ENCODE peak calls at places on chromosome 11, in seven cellular contexts. One of them, this sample, is unnamed.
A peak's percentile ranks its signal among the peaks of the same experiment; 100 is the strongest.

GRCh38 chr11:62020661-62021060 is 53.2 kb upstream of the FTH1 start:
- DNase-seq in HCT116: no peak
- DNase-seq in H1: no peak
- DNase-seq in Karpas-422: no peak
- DNase-seq in endothelial cell of umbilical vein: no peak
- DNase-seq in neuronal stem cell: no peak
- DNase-seq in H9: no peak
- DNase-seq in this sample: no peak

GRCh38 chr11:30585892-30586250 is 282 bp downstream of the MPPED2 start:
- DNase-seq in Karpas-422: no peak
- DNase-seq in H1: no peak
- DNase-seq in HCT116: no peak
- DNase-seq in neuronal stem cell: no peak
- DNase-seq in endothelial cell of umbilical vein: no peak
- DNase-seq in H9: peak; percentile 51
- DNase-seq in this sample: no peak

GRCh38 chr11:43930868-43931716 is 11.3 kb upstream of the C11orf96 start:
- DNase-seq in endothelial cell of umbilical vein: peak; percentile 58
- DNase-seq in H1: no peak
- DNase-seq in Karpas-422: no peak
- DNase-seq in neuronal stem cell: no peak
- DNase-seq in H9: no peak
- DNase-seq in HCT116: no peak
- DNase-seq in this sample: no peak

GRCh38 chr11:25377466-25377865 is 880.6 kb downstream of the LUZP2 start:
- DNase-seq in H9: no peak
- DNase-seq in HCT116: no peak
- DNase-seq in endothelial cell of umbilical vein: no peak
- DNase-seq in H1: no peak
- DNase-seq in neuronal stem cell: no peak
- DNase-seq in Karpas-422: no peak
- DNase-seq in this sample: no peak

GRCh38 chr11:105168457-105168856 is 28.9 kb upstream of the CARD18 start:
- DNase-seq in endothelial cell of umbilical vein: no peak
- DNase-seq in H1: no peak
- DNase-seq in H9: no peak
- DNase-seq in HCT116: no peak
- DNase-seq in Karpas-422: no peak
- DNase-seq in neuronal stem cell: no peak
- DNase-seq in this sample: no peak

GRCh38 chr11:65868076-65868667 is 4.4 kb downstream of the EFEMP2 start:
- DNase-seq in Karpas-422: peak; percentile 71
- DNase-seq in H1: no peak
- DNase-seq in HCT116: no peak
- DNase-seq in endothelial cell of umbilical vein: no peak
- DNase-seq in H9: peak; percentile 75
- DNase-seq in neuronal stem cell: peak; percentile 62
- DNase-seq in this sample: no peak

GRCh38 chr11:4991066-4991465 is 3.6 kb upstream of the OR51L1 start:
- DNase-seq in H9: no peak
- DNase-seq in neuronal stem cell: no peak
- DNase-seq in HCT116: no peak
- DNase-seq in endothelial cell of umbilical vein: no peak
- DNase-seq in H1: no peak
- DNase-seq in Karpas-422: peak; percentile 65
- DNase-seq in this sample: no peak

GRCh38 chr11:83033972-83034672 is 37.6 kb downstream of the RAB30 start:
- DNase-seq in HCT116: no peak
- DNase-seq in H9: no peak
- DNase-seq in H1: no peak
- DNase-seq in endothelial cell of umbilical vein: peak; percentile 47
- DNase-seq in Karpas-422: no peak
- DNase-seq in neuronal stem cell: no peak
- DNase-seq in this sample: no peak

GRCh38 chr11:128579790-128580504 is 7.4 kb downstream of the ETS1 start:
- DNase-seq in H9: no peak
- DNase-seq in neuronal stem cell: no peak
- DNase-seq in HCT116: no peak
- DNase-seq in endothelial cell of umbilical vein: no peak
- DNase-seq in Karpas-422: no peak
- DNase-seq in H1: no peak
- DNase-seq in this sample: no peak

GRCh38 chr11:69075421-69076128 is 26.8 kb downstream of the TPCN2 start:
- DNase-seq in HCT116: peak; percentile 82
- DNase-seq in neuronal stem cell: no peak
- DNase-seq in H9: no peak
- DNase-seq in Karpas-422: no peak
- DNase-seq in endothelial cell of umbilical vein: no peak
- DNase-seq in H1: no peak
- DNase-seq in this sample: no peak

GRCh38 chr11:70729949-70730348 is 331.6 kb downstream of the CTTN start:
- DNase-seq in Karpas-422: no peak
- DNase-seq in HCT116: no peak
- DNase-seq in H1: no peak
- DNase-seq in endothelial cell of umbilical vein: no peak
- DNase-seq in neuronal stem cell: no peak
- DNase-seq in H9: no peak
- DNase-seq in this sample: no peak

GRCh38 chr11:10770626-10771254 is 19.7 kb downstream of the CTR9 start:
- DNase-seq in Karpas-422: peak; percentile 76
- DNase-seq in HCT116: peak; percentile 29
- DNase-seq in H1: no peak
- DNase-seq in endothelial cell of umbilical vein: peak; percentile 71
- DNase-seq in neuronal stem cell: peak; percentile 20
- DNase-seq in H9: no peak
- DNase-seq in this sample: peak; percentile 58

GRCh38 chr11:93054881-93055280 is 85.4 kb downstream of the MTNR1B start:
- DNase-seq in HCT116: peak; percentile 97
- DNase-seq in endothelial cell of umbilical vein: peak; percentile 59
- DNase-seq in Karpas-422: no peak
- DNase-seq in H1: no peak
- DNase-seq in neuronal stem cell: no peak
- DNase-seq in H9: no peak
- DNase-seq in this sample: no peak

GRCh38 chr11:31340903-31341572 is 28.5 kb downstream of the DCDC1 start:
- DNase-seq in Karpas-422: peak; percentile 69
- DNase-seq in H9: peak; percentile 31
- DNase-seq in HCT116: peak; percentile 26
- DNase-seq in neuronal stem cell: no peak
- DNase-seq in H1: peak; percentile 1
- DNase-seq in endothelial cell of umbilical vein: peak; percentile 43
- DNase-seq in this sample: peak; percentile 24

GRCh38 chr11:69382131-69383128 is 88.5 kb downstream of the MYEOV start:
- DNase-seq in neuronal stem cell: no peak
- DNase-seq in endothelial cell of umbilical vein: no peak
- DNase-seq in H9: peak; percentile 41
- DNase-seq in HCT116: peak; percentile 70
- DNase-seq in Karpas-422: peak; percentile 94
- DNase-seq in H1: no peak
- DNase-seq in this sample: peak; percentile 82

GRCh38 chr11:103703437-103703836 is 333.0 kb upstream of the DDI1 start:
- DNase-seq in H9: no peak
- DNase-seq in endothelial cell of umbilical vein: peak; percentile 47
- DNase-seq in neuronal stem cell: no peak
- DNase-seq in H1: no peak
- DNase-seq in Karpas-422: no peak
- DNase-seq in HCT116: no peak
- DNase-seq in this sample: no peak
- H2AFZ ChIP-seq in H9: no peak overlapping the region
- H2AFZ ChIP-seq in endothelial cell of umbilical vein: no peak overlapping the region
- H2AFZ ChIP-seq in neuronal stem cell: peak overlapping the region; percentile 2
- H2AFZ ChIP-seq in H1: no peak overlapping the region
- H2AFZ ChIP-seq in Karpas-422: no peak overlapping the region
- H2AFZ ChIP-seq in HCT116: no peak overlapping the region
- H2AFZ ChIP-seq in this sample: no peak overlapping the region

DNA sequence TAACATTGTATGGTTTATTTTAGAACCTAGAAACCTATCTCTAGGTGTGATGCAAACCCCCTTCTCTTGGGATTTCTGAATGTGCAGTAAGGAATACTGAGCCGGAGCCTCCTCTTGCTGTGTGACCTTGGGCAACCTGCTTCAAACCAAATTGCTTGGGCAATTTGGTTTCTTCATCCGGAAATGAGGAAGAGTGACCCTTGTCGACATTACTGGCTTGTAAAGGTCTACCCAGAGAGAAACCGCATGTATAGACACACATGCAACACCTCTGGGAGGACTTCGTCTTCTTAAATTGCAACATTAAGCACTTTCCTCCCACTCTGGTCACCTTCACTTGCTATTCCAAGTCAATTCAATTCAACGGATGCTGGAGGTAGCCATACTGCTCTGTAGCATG is 19.6 kb upstream of the TP53I11 start:
- DNase-seq in HCT116: no peak
- DNase-seq in H1: no peak
- DNase-seq in neuronal stem cell: no peak
- DNase-seq in H9: no peak
- DNase-seq in Karpas-422: no peak
- DNase-seq in endothelial cell of umbilical vein: no peak
- DNase-seq in this sample: no peak
- H2AFZ ChIP-seq in HCT116: no peak overlapping the region
- H2AFZ ChIP-seq in H1: no peak overlapping the region
- H2AFZ ChIP-seq in neuronal stem cell: no peak overlapping the region
- H2AFZ ChIP-seq in H9: no peak overlapping the region
- H2AFZ ChIP-seq in Karpas-422: no peak overlapping the region
- H2AFZ ChIP-seq in endothelial cell of umbilical vein: no peak overlapping the region
- H2AFZ ChIP-seq in this sample: no peak overlapping the region

DNA sequence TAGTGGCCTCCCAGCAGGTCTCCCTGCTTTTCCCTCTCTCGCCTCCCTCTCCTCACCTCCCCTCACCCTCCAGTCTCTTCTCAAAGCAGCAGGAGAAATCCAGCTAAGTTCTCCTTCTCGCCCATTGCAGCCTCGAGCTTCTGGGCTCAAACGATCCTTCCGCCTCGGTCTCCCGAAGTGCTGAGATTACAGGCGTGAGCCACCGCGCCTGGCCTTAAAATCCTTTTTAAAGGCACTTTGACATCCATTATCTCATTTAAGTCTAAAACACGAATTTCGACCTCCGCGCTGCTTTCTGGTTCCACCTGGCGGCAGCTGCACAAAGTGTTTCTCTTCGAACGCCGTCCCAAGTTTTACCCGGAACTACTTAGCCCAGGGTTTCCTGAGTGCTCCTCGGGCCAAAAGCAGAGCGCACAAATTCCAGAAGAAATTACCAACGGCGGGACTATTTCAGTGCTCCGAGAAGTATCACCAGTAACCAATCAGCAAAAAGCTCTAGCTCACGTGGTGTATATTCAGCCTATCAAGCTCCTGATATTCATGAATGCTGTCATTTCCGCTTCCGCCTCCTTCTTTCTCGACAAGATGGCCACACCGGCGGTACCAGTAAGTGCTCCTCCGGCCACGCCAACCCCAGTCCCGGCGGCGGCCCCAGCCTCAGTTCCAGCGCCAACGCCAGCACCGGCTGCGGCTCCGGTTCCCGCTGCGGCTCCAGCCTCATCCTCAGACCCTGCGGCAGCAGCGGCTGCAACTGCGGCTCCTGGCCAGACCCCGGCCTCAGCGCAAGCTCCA is at the start of gene EIF3F:
- DNase-seq in neuronal stem cell: peak; percentile 98
- DNase-seq in endothelial cell of umbilical vein: peak; percentile 100
- DNase-seq in Karpas-422: peak; percentile 99
- DNase-seq in H1: peak; percentile 97
- DNase-seq in HCT116: peak; percentile 100
- DNase-seq in H9: peak; percentile 97
- DNase-seq in this sample: peak; percentile 99
- H2AFZ ChIP-seq in neuronal stem cell: peak within 1 kb of the TSS; percentile 94
- H2AFZ ChIP-seq in endothelial cell of umbilical vein: peak within 1 kb of the TSS; percentile 91
- H2AFZ ChIP-seq in Karpas-422: peak within 1 kb of the TSS; percentile 93
- H2AFZ ChIP-seq in H1: peak within 1 kb of the TSS; percentile 47
- H2AFZ ChIP-seq in HCT116: peak within 1 kb of the TSS; percentile 82
- H2AFZ ChIP-seq in H9: peak within 1 kb of the TSS; percentile 91
- H2AFZ ChIP-seq in this sample: peak within 1 kb of the TSS; percentile 100

GRCh38 chr11:76811259-76811658 is 28.1 kb downstream of the TSKU start:
- DNase-seq in endothelial cell of umbilical vein: no peak
- DNase-seq in Karpas-422: no peak
- DNase-seq in H9: no peak
- DNase-seq in H1: no peak
- DNase-seq in HCT116: no peak
- DNase-seq in neuronal stem cell: no peak
- DNase-seq in this sample: no peak

GRCh38 chr11:76808158-76808557 is 25.0 kb downstream of the TSKU start:
- DNase-seq in H9: no peak
- DNase-seq in endothelial cell of umbilical vein: no peak
- DNase-seq in Karpas-422: no peak
- DNase-seq in neuronal stem cell: no peak
- DNase-seq in HCT116: no peak
- DNase-seq in H1: no peak
- DNase-seq in this sample: no peak

GRCh38 chr11:76808996-76809395 is 25.8 kb downstream of the TSKU start:
- DNase-seq in endothelial cell of umbilical vein: no peak
- DNase-seq in Karpas-422: no peak
- DNase-seq in HCT116: no peak
- DNase-seq in neuronal stem cell: no peak
- DNase-seq in H9: no peak
- DNase-seq in H1: no peak
- DNase-seq in this sample: no peak

GRCh38 chr11:76807206-76807875 is 24.2 kb downstream of the TSKU start:
- DNase-seq in H1: no peak
- DNase-seq in HCT116: no peak
- DNase-seq in H9: peak; percentile 91
- DNase-seq in endothelial cell of umbilical vein: peak; percentile 76
- DNase-seq in neuronal stem cell: peak; percentile 88
- DNase-seq in Karpas-422: peak; percentile 92
- DNase-seq in this sample: peak; percentile 69

GRCh38 chr11:76810151-76810853 is 27.1 kb downstream of the TSKU start:
- DNase-seq in endothelial cell of umbilical vein: peak; percentile 66
- DNase-seq in neuronal stem cell: no peak
- DNase-seq in Karpas-422: peak; percentile 73
- DNase-seq in H1: no peak
- DNase-seq in H9: no peak
- DNase-seq in HCT116: peak; percentile 15
- DNase-seq in this sample: peak; percentile 41
- H2AFZ ChIP-seq in endothelial cell of umbilical vein: peak overlapping the region; percentile 40
- H2AFZ ChIP-seq in neuronal stem cell: no peak overlapping the region
- H2AFZ ChIP-seq in Karpas-422: no peak overlapping the region
- H2AFZ ChIP-seq in H1: no peak overlapping the region
- H2AFZ ChIP-seq in H9: no peak overlapping the region
- H2AFZ ChIP-seq in HCT116: no peak overlapping the region
- H2AFZ ChIP-seq in this sample: no peak overlapping the region

This sample was measured in OCI-LY7.